ENCODE peak calls at places on chromosomes 12 and 14, in six cellular contexts. I, G, X, B, D and Y are unnamed samples.

GRCh38 chr12:123882306-123882705 is 90.3 kb downstream of the CCDC92 start:
- DNase-seq in I (no peak), G (no peak), X (no peak), B (no peak), D (no peak), Y (no peak)

GRCh38 chr14:42548349-42548748 is 941.7 kb downstream of the LRFN5 start:
- DNase-seq in I (no peak), G (no peak), X (no peak), B (no peak), D (no peak), Y (no peak)

GRCh38 chr14:73463411-73463810 is 5.1 kb upstream of the NUMB start:
- DNase-seq in I (peak; percentile 81), G (no peak), X (peak; percentile 92), B (peak; percentile 87), D (no peak), Y (no peak)

GRCh38 chr12:66393890-66394289 is 91.6 kb downstream of the HELB start:
- DNase-seq in I (no peak), G (no peak), X (no peak), B (no peak), D (no peak), Y (no peak)

GRCh38 chr12:130162267-130162666 is at the start of gene FZD10:
- DNase-seq in I (no peak), G (peak; percentile 47), X (no peak), B (no peak), D (peak; percentile 94), Y (no peak)

GRCh38 chr12:13165578-13166120 is 30.9 kb upstream of the EMP1 start:
- DNase-seq in I (peak; percentile 81), G (peak; percentile 54), X (peak; percentile 80), B (no peak), D (no peak), Y (no peak)

GRCh38 chr12:79000501-79000900 is 135.9 kb downstream of the SYT1 start:
- DNase-seq in I (no peak), G (no peak), X (no peak), B (no peak), D (no peak), Y (no peak)

GRCh38 chr12:68613209-68613904 is 2.7 kb downstream of the RAP1B start:
- DNase-seq in I (no peak), G (no peak), X (no peak), B (no peak), D (no peak), Y (no peak)

GRCh38 chr14:23055621-23056256 is 1.6 kb downstream of the CDH24 start:
- DNase-seq in I (no peak), G (no peak), X (peak; percentile 34), B (no peak), D (no peak), Y (peak; percentile 57)

GRCh38 chr12:88650715-88651114 is 70.4 kb upstream of the KITLG start:
- DNase-seq in I (peak; percentile 45), G (no peak), X (peak; percentile 25), B (peak; percentile 49), D (no peak), Y (no peak)

GRCh38 chr12:94951071-94951639 is 52.3 kb downstream of the NDUFA12 start:
- DNase-seq in I (no peak), G (no peak), X (peak; percentile 17), B (no peak), D (no peak), Y (no peak)

GRCh38 chr14:86257973-86258372 is 728.0 kb downstream of the FLRT2 start:
- DNase-seq in I (no peak), G (no peak), X (no peak), B (no peak), D (no peak), Y (no peak)

GRCh38 chr12:131613186-131613585 is 97.7 kb upstream of the SFSWAP start:
- DNase-seq in I (no peak), G (no peak), X (no peak), B (no peak), D (no peak), Y (no peak)

GRCh38 chr12:47802312-47802711 is 17.4 kb downstream of the HDAC7 start:
- DNase-seq in I (no peak), G (no peak), X (peak; percentile 36), B (no peak), D (no peak), Y (no peak)

GRCh38 chr14:105150368-105151111 is 18.0 kb downstream of the JAG2 start:
- DNase-seq in I (no peak), G (peak; percentile 12), X (no peak), B (no peak), D (no peak), Y (no peak)

GRCh38 chr12:119241049-119241448 is 62.3 kb downstream of the HSPB8 start:
- DNase-seq in I (no peak), G (no peak), X (no peak), B (no peak), D (no peak), Y (no peak)

GRCh38 chr12:126768517-126768916 is 1498.5 kb upstream of the TMEM132C start:
- DNase-seq in I (no peak), G (no peak), X (no peak), B (no peak), D (no peak), Y (no peak)

GRCh38 chr14:73713804-73714655 is at the start of gene PNMA1:
- DNase-seq in I (peak; percentile 78), G (peak; percentile 89), X (peak; percentile 86), B (no peak), D (peak; percentile 94), Y (peak; percentile 97)

GRCh38 chr14:102408729-102409128 is 46.0 kb downstream of the TECPR2 start:
- DNase-seq in I (no peak), G (no peak), X (no peak), B (no peak), D (no peak), Y (no peak)

GRCh38 chr12:52832960-52833905 is 878 bp downstream of the KRT79 start:
- DNase-seq in I (no peak), G (no peak), X (no peak), B (no peak), D (no peak), Y (no peak)

GRCh38 chr12:57208946-57209282 is 7.7 kb upstream of the NXPH4 start:
- DNase-seq in I (no peak), G (peak; percentile 84), X (no peak), B (no peak), D (no peak), Y (no peak)

GRCh38 chr14:104598461-104599273 is 5.9 kb downstream of the TMEM179 start:
- DNase-seq in I (no peak), G (no peak), X (no peak), B (no peak), D (no peak), Y (no peak)

GRCh38 chr14:34867199-34867598 is 8.0 kb downstream of the BAZ1A start:
- DNase-seq in I (no peak), G (no peak), X (no peak), B (no peak), D (no peak), Y (no peak)

GRCh38 chr12:6684609-6685008 is 4.6 kb downstream of the ZNF384 start:
- DNase-seq in I (no peak), G (no peak), X (peak; percentile 38), B (no peak), D (peak; percentile 26), Y (no peak)

GRCh38 chr14:68199465-68200145 is 380.0 kb downstream of the RAD51B start:
- DNase-seq in I (peak; percentile 84), G (peak; percentile 18), X (peak; percentile 95), B (no peak), D (peak; percentile 16), Y (no peak)

GRCh38 chr14:105836730-105837129 is 310.3 kb downstream of the TMEM121 start:
- DNase-seq in I (no peak), G (no peak), X (no peak), B (no peak), D (no peak), Y (no peak)

GRCh38 chr12:47813491-47814196 is 6.1 kb downstream of the HDAC7 start:
- DNase-seq in I (no peak), G (no peak), X (no peak), B (no peak), D (no peak), Y (peak; percentile 72)

GRCh38 chr12:26845984-26846383 is 13.0 kb upstream of the ITPR2 start:
- DNase-seq in I (peak; percentile 71), G (no peak), X (peak; percentile 97), B (no peak), D (no peak), Y (no peak)

GRCh38 chr12:118063567-118064391 is 2.8 kb upstream of the WSB2 start:
- DNase-seq in I (peak; percentile 12), G (no peak), X (no peak), B (no peak), D (no peak), Y (no peak)

GRCh38 chr12:98544741-98545140 is 29.4 kb downstream of the TMPO start:
- DNase-seq in I (peak; percentile 12), G (no peak), X (peak; percentile 26), B (no peak), D (no peak), Y (no peak)

GRCh38 chr12:125684968-125685790 is 619.9 kb downstream of the AACS start:
- DNase-seq in I (no peak), G (no peak), X (no peak), B (no peak), D (no peak), Y (no peak)

GRCh38 chr12:81330480-81330879 is 252.6 kb downstream of the ACSS3 start:
- DNase-seq in I (no peak), G (no peak), X (no peak), B (no peak), D (no peak), Y (no peak)
- TF ChIP-seq CTCF in I (peak; percentile 20), G (peak; percentile 19), X (no peak), B (no peak), D (no peak), Y (peak; percentile 11)

DNA sequence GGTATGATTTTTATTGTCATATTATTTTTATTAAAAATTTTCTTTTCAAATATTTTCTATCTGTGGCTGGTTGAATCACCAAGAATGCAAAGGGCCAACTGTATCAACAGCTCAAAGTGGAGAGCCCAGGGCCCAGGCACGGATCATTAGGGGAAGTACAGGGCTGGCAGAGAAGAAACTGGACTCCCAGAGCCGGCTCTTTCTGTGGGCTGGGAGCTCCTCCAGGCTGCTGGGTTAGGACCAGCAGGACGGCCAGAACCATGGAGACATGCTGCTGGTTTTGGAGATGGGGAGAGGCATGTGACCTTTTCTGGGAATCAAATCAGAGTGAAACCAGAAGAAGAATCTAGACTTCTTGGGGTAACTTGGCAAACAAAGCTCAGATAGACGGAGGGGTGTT is 220.5 kb downstream of the CACNA1C start:
- DNase-seq in I (peak; percentile 68), G (no peak), X (peak; percentile 58), B (no peak), D (no peak), Y (no peak)
- TF ChIP-seq CTCF in I (peak; percentile 63), G (peak; percentile 59), X (peak; percentile 41), B (peak; percentile 41), D (no peak), Y (no peak)

GRCh38 chr12:48937170-48937569 is 11.9 kb upstream of the FKBP11 start:
- DNase-seq in I (no peak), G (no peak), X (no peak), B (no peak), D (no peak), Y (no peak)
- TF ChIP-seq CTCF in I (peak; percentile 33), G (no peak), X (peak; percentile 19), B (peak; percentile 27), D (no peak), Y (no peak)

DNA sequence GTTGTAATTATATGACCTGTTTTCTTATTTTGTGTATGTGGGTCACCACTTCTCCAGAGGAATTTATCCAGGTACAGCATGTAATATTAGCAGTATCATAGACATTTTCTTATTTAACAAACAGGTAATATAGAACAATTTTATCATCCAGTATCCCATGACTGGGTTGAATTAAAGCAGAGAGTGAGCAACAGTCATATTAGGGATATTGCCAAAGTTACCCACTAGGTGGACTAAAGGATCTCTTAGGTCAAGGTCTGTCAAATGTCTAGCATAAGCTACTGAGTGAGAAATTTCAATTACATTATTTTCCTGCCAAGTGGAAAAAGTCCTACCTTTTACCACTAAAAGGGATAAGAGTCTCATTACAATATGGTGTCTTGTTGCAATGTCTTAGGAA is 62.1 kb upstream of the TRIM9 start:
- DNase-seq in I (no peak), G (no peak), X (peak; percentile 57), B (no peak), D (no peak), Y (peak; percentile 29)
- TF ChIP-seq CTCF in I (peak; percentile 34), G (peak; percentile 37), X (peak; percentile 61), B (peak; percentile 34), D (peak; percentile 39), Y (peak; percentile 33)